ENCODE peak calls at places on chromosomes 7 and 10, in four cellular contexts. One of them, this sample, is unnamed.

GRCh38 chr10:93452143-93452542 is 30.0 kb downstream of the MYOF start:
- DNase-seq in IMR-90: no peak
- DNase-seq in H1: no peak
- DNase-seq in H9: no peak
- DNase-seq in this sample: no peak

GRCh38 chr7:362416-363096 is 72.6 kb downstream of the FOXL3 start:
- DNase-seq in IMR-90: peak; percentile 4
- DNase-seq in H1: no peak
- DNase-seq in H9: no peak
- DNase-seq in this sample: no peak

GRCh38 chr7:98862716-98863420 is 6.9 kb downstream of the TMEM130 start:
- DNase-seq in IMR-90: no peak
- DNase-seq in H1: no peak
- DNase-seq in H9: no peak
- DNase-seq in this sample: no peak

GRCh38 chr7:121774563-121774962 is 98.4 kb upstream of the PTPRZ1 start:
- DNase-seq in IMR-90: no peak
- DNase-seq in H1: no peak
- DNase-seq in H9: no peak
- DNase-seq in this sample: no peak

GRCh38 chr10:16545126-16545736 is 23.6 kb upstream of the C1QL3 start:
- DNase-seq in IMR-90: peak; percentile 29
- DNase-seq in H1: no peak
- DNase-seq in H9: peak; percentile 30
- DNase-seq in this sample: peak; percentile 59

GRCh38 chr10:110429301-110429700 is 68.4 kb upstream of the DUSP5 start:
- DNase-seq in IMR-90: peak; percentile 40
- DNase-seq in H1: no peak
- DNase-seq in H9: no peak
- DNase-seq in this sample: no peak

GRCh38 chr7:18126274-18126673 is 98.6 kb upstream of the PRPS1L1 start:
- DNase-seq in IMR-90: no peak
- DNase-seq in H1: no peak
- DNase-seq in H9: no peak
- DNase-seq in this sample: no peak

GRCh38 chr7:73363225-73364005 is 35.5 kb downstream of the FKBP6 start:
- DNase-seq in IMR-90: no peak
- DNase-seq in H1: no peak
- DNase-seq in H9: no peak
- DNase-seq in this sample: no peak

GRCh38 chr10:92175164-92175563 is 115.7 kb downstream of the CPEB3 start:
- DNase-seq in IMR-90: no peak
- DNase-seq in H1: no peak
- DNase-seq in H9: no peak
- DNase-seq in this sample: no peak

GRCh38 chr7:50781371-50781770 is 1.3 kb downstream of the GRB10 start:
- DNase-seq in IMR-90: no peak
- DNase-seq in H1: no peak
- DNase-seq in H9: no peak
- DNase-seq in this sample: no peak
- H3K4me2 ChIP-seq in IMR-90: no peak overlapping the region
- H3K4me2 ChIP-seq in H1: peak overlapping the region; percentile 64
- H3K4me2 ChIP-seq in H9: peak overlapping the region; percentile 59
- H3K4me2 ChIP-seq in this sample: no peak overlapping the region

GRCh38 chr7:2403718-2404648 is 572 bp downstream of the CHST12 start:
- DNase-seq in IMR-90: peak; percentile 21
- DNase-seq in H1: no peak
- DNase-seq in H9: no peak
- DNase-seq in this sample: peak; percentile 58

GRCh38 chr7:2405201-2405600 is 1.8 kb downstream of the CHST12 start:
- DNase-seq in IMR-90: no peak
- DNase-seq in H1: no peak
- DNase-seq in H9: no peak
- DNase-seq in this sample: no peak

GRCh38 chr7:2405601-2406345 is 2.4 kb downstream of the CHST12 start:
- DNase-seq in IMR-90: no peak
- DNase-seq in H1: no peak
- DNase-seq in H9: no peak
- DNase-seq in this sample: no peak

GRCh38 chr7:2403014-2403717 is at the start of gene CHST12:
- DNase-seq in IMR-90: peak; percentile 90
- DNase-seq in H1: peak; percentile 97
- DNase-seq in H9: peak; percentile 94
- DNase-seq in this sample: peak; percentile 95

DNA sequence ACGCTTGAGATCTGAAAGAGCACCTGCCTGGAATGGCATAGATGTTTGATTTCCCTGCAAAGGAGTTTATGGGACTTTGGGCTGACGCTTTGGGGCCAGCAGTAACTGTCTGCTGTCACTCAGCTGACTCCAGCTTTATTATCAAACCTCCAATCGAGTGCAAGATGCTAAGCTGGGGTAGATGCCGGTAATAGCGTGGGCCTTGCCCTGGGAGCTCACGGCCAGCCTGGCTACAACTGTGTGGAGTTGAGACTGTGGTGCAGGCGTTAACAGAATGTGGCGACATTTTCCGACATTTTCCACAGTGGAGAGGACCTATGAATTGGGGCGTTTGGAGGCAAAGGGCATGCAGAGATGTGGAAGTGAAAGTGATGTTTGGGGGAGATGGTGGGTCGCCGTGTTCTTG is 1.3 kb downstream of the CHST12 start:
- DNase-seq in IMR-90: no peak
- DNase-seq in H1: no peak
- DNase-seq in H9: no peak
- DNase-seq in this sample: no peak
- H3K9ac ChIP-seq in IMR-90: peak overlapping the region; percentile 68
- H3K9ac ChIP-seq in H1: no peak overlapping the region
- H3K9ac ChIP-seq in H9: peak overlapping the region; percentile 7
- H3K9ac ChIP-seq in this sample: peak overlapping the region; percentile 84

DNA sequence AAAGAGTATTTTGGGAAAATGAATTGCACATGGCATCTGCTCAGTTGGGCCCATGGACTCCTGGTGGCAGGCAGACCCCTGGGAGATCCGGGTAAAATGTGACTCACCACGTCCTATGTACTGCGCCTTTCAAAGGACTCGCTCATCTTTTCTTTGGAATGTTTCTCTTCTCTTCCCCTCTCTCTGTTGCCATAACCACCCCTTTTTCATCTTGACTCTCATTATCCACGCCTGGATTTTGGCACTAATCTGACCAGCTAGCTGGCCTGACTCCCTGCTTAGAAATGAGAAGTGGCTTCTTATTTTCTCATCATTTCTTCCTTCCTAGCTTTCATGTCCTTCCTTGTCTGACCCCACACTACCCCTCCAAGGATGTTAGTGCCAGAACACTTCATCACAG is 98.0 kb upstream of the FAM171A1 start:
- DNase-seq in IMR-90: no peak
- DNase-seq in H1: no peak
- DNase-seq in H9: no peak
- DNase-seq in this sample: no peak
- H3K56ac ChIP-seq in IMR-90: no peak overlapping the region
- H3K56ac ChIP-seq in H1: no peak overlapping the region
- H3K56ac ChIP-seq in H9: no peak overlapping the region
- H3K56ac ChIP-seq in this sample: no peak overlapping the region

GRCh38 chr10:119821172-119821571 is 51.5 kb downstream of the MCMBP start:
- DNase-seq in IMR-90: no peak
- DNase-seq in H1: no peak
- DNase-seq in H9: no peak
- DNase-seq in this sample: no peak
- H3K4me2 ChIP-seq in IMR-90: no peak overlapping the region
- H3K4me2 ChIP-seq in H1: peak overlapping the region; percentile 60
- H3K4me2 ChIP-seq in H9: peak overlapping the region; percentile 16
- H3K4me2 ChIP-seq in this sample: no peak overlapping the region

This sample was measured in mesendoderm.